ENCODE peak calls at places on chromosomes 5 and 9, in eight cellular contexts. X is PC-3, T is GM23248, M is PC-9, Q is A673, W is fibroblast of lung, N is mammary epithelial cell, U is GM12878. B is an unnamed sample.
A peak's percentile ranks its signal among the peaks of the same experiment; 100 is the strongest.

GRCh38 chr5:157714480-157714879 is 16.7 kb upstream of the THG1L start:
- DNase-seq in Q (no peak), W (peak; percentile 64), U (no peak), N (no peak), M (no peak), X (peak; percentile 21), T (peak; percentile 22), B (no peak)

GRCh38 chr5:168749391-168750100 is 170.4 kb upstream of the PANK3 start:
- DNase-seq in U (no peak), W (no peak), M (no peak), T (no peak), N (no peak), X (no peak), Q (no peak), B (no peak)

GRCh38 chr9:68964102-68964541 is 49.8 kb downstream of the PRKACG start:
- DNase-seq in U (no peak), M (no peak), X (peak; percentile 38), W (no peak), Q (no peak), N (no peak), T (no peak), B (no peak)

GRCh38 chr9:107707915-107708441 is 218.4 kb upstream of the KLF4 start:
- DNase-seq in Q (no peak), N (peak; percentile 46), X (peak; percentile 68), U (no peak), T (peak; percentile 84), M (no peak), W (peak; percentile 60), B (no peak)

GRCh38 chr5:112127856-112128255 is 291.2 kb downstream of the EPB41L4A start:
- DNase-seq in Q (no peak), M (no peak), U (no peak), T (no peak), W (no peak), N (no peak), X (no peak), B (no peak)

GRCh38 chr9:110566156-110566555 is 13.4 kb downstream of the SVEP1 start:
- DNase-seq in U (no peak), N (no peak), W (no peak), X (no peak), Q (no peak), M (no peak), T (no peak), B (no peak)

GRCh38 chr9:33170464-33171156 is 3.5 kb upstream of the B4GALT1 start:
- DNase-seq in Q (peak; percentile 65), M (no peak), U (no peak), T (peak; percentile 43), X (peak; percentile 52), N (no peak), W (no peak), B (no peak)

GRCh38 chr9:98807070-98807810 is at the start of gene GALNT12:
- DNase-seq in W (no peak), Q (peak; percentile 23), U (no peak), N (no peak), X (no peak), T (peak; percentile 61), M (peak; percentile 56), B (peak; percentile 68)

GRCh38 chr5:132546108-132546507 is 2.8 kb upstream of the IL5 start:
- DNase-seq in Q (no peak), M (no peak), W (no peak), X (no peak), N (no peak), U (no peak), T (no peak), B (no peak)

GRCh38 chr5:133681896-133682295 is 69.6 kb upstream of the FSTL4 start:
- DNase-seq in U (no peak), X (no peak), W (no peak), T (no peak), M (no peak), N (no peak), Q (no peak), B (no peak)

GRCh38 chr9:32351845-32352244 is 32.6 kb upstream of the ACO1 start:
- DNase-seq in W (peak; percentile 2), U (no peak), Q (peak; percentile 46), X (peak; percentile 18), M (no peak), N (no peak), T (peak; percentile 5), B (no peak)

GRCh38 chr5:66186108-66186507 is 42.0 kb downstream of the SREK1 start:
- DNase-seq in U (no peak), X (no peak), T (no peak), W (no peak), N (no peak), M (no peak), Q (no peak), B (no peak)

GRCh38 chr9:122402403-122403268 is 31.8 kb downstream of the PTGS1 start:
- DNase-seq in U (no peak), M (peak; percentile 55), N (peak; percentile 92), T (peak; percentile 100), W (peak; percentile 96), Q (peak; percentile 69), X (peak; percentile 77), B (peak; percentile 79)

GRCh38 chr9:135474915-135475314 is 4.7 kb upstream of the PPP1R26 start:
- DNase-seq in T (peak; percentile 13), M (no peak), X (no peak), U (no peak), Q (peak; percentile 81), N (no peak), W (peak; percentile 25), B (peak; percentile 57)

GRCh38 chr5:147751-148150 is 43.5 kb upstream of the LRRC14B start:
- DNase-seq in U (no peak), X (no peak), W (no peak), N (no peak), T (peak; percentile 35), Q (no peak), M (no peak), B (no peak)

GRCh38 chr5:169350759-169351240 is 49.9 kb upstream of the SLIT3 start:
- DNase-seq in W (peak; percentile 99), U (no peak), T (peak; percentile 100), N (peak; percentile 99), X (peak; percentile 99), M (peak; percentile 86), Q (peak; percentile 47), B (peak; percentile 59)

GRCh38 chr5:120055858-120056257 is 408.2 kb upstream of the PRR16 start:
- DNase-seq in X (peak; percentile 32), W (peak; percentile 55), M (no peak), U (no peak), T (peak; percentile 62), N (peak; percentile 39), Q (peak; percentile 11), B (peak; percentile 26)

GRCh38 chr5:84518370-84518769 is 133.7 kb upstream of the EDIL3 start:
- DNase-seq in X (no peak), U (no peak), T (no peak), N (no peak), M (no peak), W (no peak), Q (no peak), B (no peak)

GRCh38 chr5:149320791-149321330 is 24.4 kb upstream of the GRPEL2 start:
- DNase-seq in Q (peak; percentile 83), T (peak; percentile 85), W (peak; percentile 94), M (peak; percentile 90), X (peak; percentile 79), N (peak; percentile 86), U (no peak), B (peak; percentile 95)

GRCh38 chr5:75952291-75952690 is 130.9 kb upstream of the SV2C start:
- DNase-seq in T (no peak), U (no peak), Q (peak; percentile 84), N (no peak), X (no peak), M (no peak), W (no peak), B (no peak)

GRCh38 chr5:75948441-75948840 is 134.7 kb upstream of the SV2C start:
- DNase-seq in M (no peak), U (no peak), N (no peak), Q (no peak), T (no peak), X (no peak), W (no peak), B (no peak)

GRCh38 chr5:75951716-75952115 is 131.5 kb upstream of the SV2C start:
- DNase-seq in M (no peak), Q (peak; percentile 53), N (no peak), W (no peak), X (no peak), T (no peak), U (no peak), B (no peak)

GRCh38 chr5:75951158-75951557 is 132.0 kb upstream of the SV2C start:
- DNase-seq in W (no peak), U (no peak), M (no peak), Q (peak; percentile 77), X (no peak), N (no peak), T (no peak), B (no peak)

DNA sequence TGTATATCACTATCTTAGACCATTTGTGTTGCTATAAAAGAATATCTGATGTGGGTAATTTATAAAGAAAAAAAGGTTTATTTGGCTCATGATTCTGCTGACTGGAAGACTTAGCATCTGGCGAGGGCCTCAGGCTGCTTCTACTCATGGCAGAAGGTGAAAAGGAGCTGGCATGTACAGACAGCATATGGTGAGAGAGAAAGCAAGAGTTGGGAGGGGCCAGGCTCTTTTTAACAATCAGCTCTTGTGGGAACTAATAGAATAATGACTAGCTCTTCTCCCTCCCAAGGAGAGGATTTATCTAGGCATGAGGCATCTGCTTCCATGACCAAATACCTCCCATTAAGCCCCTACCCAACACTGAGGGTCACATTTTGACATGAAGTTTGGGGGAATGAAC is 130.2 kb upstream of the SV2C start:
- DNase-seq in U (no peak), M (no peak), T (no peak), X (no peak), W (no peak), N (no peak), Q (peak; percentile 64), B (no peak)
- TF ChIP-seq EZH2 in U (no peak), M (no peak), T (no peak), X (no peak), W (no peak), N (no peak), Q (no peak), B (no peak)

DNA sequence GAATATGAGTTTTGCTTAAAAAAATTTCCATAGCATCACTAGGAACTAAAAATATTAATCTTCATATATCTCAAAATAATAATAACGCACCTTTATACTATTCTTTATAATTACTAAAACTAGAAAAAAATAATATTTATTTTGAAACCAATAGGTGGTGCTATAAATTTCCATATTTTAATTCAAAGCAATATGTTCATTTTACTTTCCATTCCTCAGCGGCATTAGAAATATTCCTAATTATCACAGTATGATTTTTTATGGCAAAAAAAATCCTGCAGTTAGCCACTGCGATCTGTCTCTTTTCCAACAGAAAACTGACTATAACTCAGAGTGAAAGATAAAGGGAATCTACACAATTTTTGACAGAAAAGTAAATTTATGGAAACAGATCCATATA is 167.4 kb upstream of the MPDZ start:
- DNase-seq in X (no peak), N (no peak), U (no peak), T (peak; percentile 21), W (no peak), M (no peak), Q (no peak), B (no peak)
- H3K4me3 ChIP-seq in X (no peak overlapping the region), N (no peak overlapping the region), U (no peak overlapping the region), T (no peak overlapping the region), W (peak overlapping the region; percentile 18), M (no peak overlapping the region), Q (no peak overlapping the region), B (no peak overlapping the region)

GRCh38 chr5:113357696-113358476 is 76.9 kb downstream of the TSSK1B start:
- DNase-seq in X (no peak), M (no peak), Q (no peak), W (peak; percentile 53), U (no peak), N (no peak), T (no peak), B (no peak)
- H3K4me1 ChIP-seq in X (peaks cover 7% of the 10 kb centered on the region), M (no peaks in the 10 kb centered on the region), Q (no peaks in the 10 kb centered on the region), W (no peaks in the 10 kb centered on the region), U (no peaks in the 10 kb centered on the region), N (peaks cover 6% of the 10 kb centered on the region), T (no peaks in the 10 kb centered on the region), B (no peaks in the 10 kb centered on the region)

GRCh38 chr5:23139338-23140171 is 286.4 kb upstream of the CDH12 start:
- DNase-seq in T (peak; percentile 18), X (peak; percentile 56), U (no peak), N (peak; percentile 7), M (no peak), W (no peak), Q (peak; percentile 33), B (peak; percentile 48)
- TF ChIP-seq EZH2 in T (no peak), X (no peak), U (no peak), N (no peak), M (no peak), W (no peak), Q (no peak), B (no peak)